ENCODE peak calls at places on chromosome X, in eight cellular contexts. One of them, this sample, is unnamed.

GRCh38 chrX:38127961-38128360 is 92.7 kb downstream of the SRPX start:
- DNase-seq in heart left ventricle: no peak
- DNase-seq in fibroblast of lung: no peak
- DNase-seq in left ventricle myocardium inferior: no peak
- DNase-seq in PC-9: no peak
- DNase-seq in osteoblast: no peak
- DNase-seq in tibial nerve: no peak
- DNase-seq in HepG2: no peak
- DNase-seq in this sample: no peak

GRCh38 chrX:139739138-139739537 is 31.2 kb upstream of the MCF2 start:
- DNase-seq in left ventricle myocardium inferior: no peak
- DNase-seq in tibial nerve: no peak
- DNase-seq in osteoblast: no peak
- DNase-seq in fibroblast of lung: peak
- DNase-seq in heart left ventricle: no peak
- DNase-seq in PC-9: peak
- DNase-seq in HepG2: no peak
- DNase-seq in this sample: peak

GRCh38 chrX:20431486-20431885 is 164.8 kb upstream of the RPS6KA3 start:
- DNase-seq in HepG2: peak
- DNase-seq in tibial nerve: no peak
- DNase-seq in osteoblast: no peak
- DNase-seq in PC-9: no peak
- DNase-seq in left ventricle myocardium inferior: no peak
- DNase-seq in fibroblast of lung: peak
- DNase-seq in heart left ventricle: no peak
- DNase-seq in this sample: no peak

GRCh38 chrX:10190367-10190766 is 33.6 kb downstream of the CLCN4 start:
- DNase-seq in heart left ventricle: no peak
- DNase-seq in left ventricle myocardium inferior: no peak
- DNase-seq in osteoblast: peak
- DNase-seq in HepG2: peak
- DNase-seq in tibial nerve: no peak
- DNase-seq in PC-9: peak
- DNase-seq in fibroblast of lung: peak
- DNase-seq in this sample: no peak

GRCh38 chrX:47843363-47843762 is 6.7 kb downstream of the ZNF81 start:
- DNase-seq in left ventricle myocardium inferior: no peak
- DNase-seq in fibroblast of lung: no peak
- DNase-seq in osteoblast: no peak
- DNase-seq in heart left ventricle: no peak
- DNase-seq in tibial nerve: no peak
- DNase-seq in HepG2: no peak
- DNase-seq in PC-9: no peak
- DNase-seq in this sample: no peak

GRCh38 chrX:34053931-34054330 is 78.2 kb downstream of the FAM47A start:
- DNase-seq in fibroblast of lung: no peak
- DNase-seq in PC-9: no peak
- DNase-seq in osteoblast: no peak
- DNase-seq in left ventricle myocardium inferior: no peak
- DNase-seq in tibial nerve: no peak
- DNase-seq in HepG2: no peak
- DNase-seq in heart left ventricle: no peak
- DNase-seq in this sample: no peak

GRCh38 chrX:20740443-20740842 is 473.7 kb upstream of the RPS6KA3 start:
- DNase-seq in PC-9: no peak
- DNase-seq in tibial nerve: no peak
- DNase-seq in osteoblast: no peak
- DNase-seq in left ventricle myocardium inferior: no peak
- DNase-seq in fibroblast of lung: no peak
- DNase-seq in HepG2: no peak
- DNase-seq in heart left ventricle: no peak
- DNase-seq in this sample: no peak

GRCh38 chrX:101619336-101619735 is 1.5 kb upstream of the ARMCX6 start:
- DNase-seq in fibroblast of lung: peak
- DNase-seq in left ventricle myocardium inferior: no peak
- DNase-seq in tibial nerve: no peak
- DNase-seq in osteoblast: no peak
- DNase-seq in heart left ventricle: peak
- DNase-seq in PC-9: no peak
- DNase-seq in HepG2: peak
- DNase-seq in this sample: no peak

GRCh38 chrX:153750126-153750774 is 13.8 kb upstream of the PLXNB3 start:
- DNase-seq in HepG2: peak
- DNase-seq in fibroblast of lung: no peak
- DNase-seq in left ventricle myocardium inferior: no peak
- DNase-seq in heart left ventricle: no peak
- DNase-seq in osteoblast: no peak
- DNase-seq in PC-9: no peak
- DNase-seq in tibial nerve: no peak
- DNase-seq in this sample: no peak

GRCh38 chrX:25068340-25068739 is 52.6 kb upstream of the ARX start:
- DNase-seq in osteoblast: no peak
- DNase-seq in fibroblast of lung: no peak
- DNase-seq in heart left ventricle: no peak
- DNase-seq in HepG2: no peak
- DNase-seq in PC-9: no peak
- DNase-seq in left ventricle myocardium inferior: no peak
- DNase-seq in tibial nerve: no peak
- DNase-seq in this sample: no peak

GRCh38 chrX:76148011-76148665 is 24.7 kb upstream of the PBDC1 start:
- DNase-seq in heart left ventricle: no peak
- DNase-seq in left ventricle myocardium inferior: no peak
- DNase-seq in tibial nerve: no peak
- DNase-seq in fibroblast of lung: peak
- DNase-seq in osteoblast: no peak
- DNase-seq in HepG2: peak
- DNase-seq in PC-9: peak
- DNase-seq in this sample: no peak

GRCh38 chrX:76148753-76149152 is 24.1 kb upstream of the PBDC1 start:
- DNase-seq in tibial nerve: no peak
- DNase-seq in heart left ventricle: peak
- DNase-seq in HepG2: peak
- DNase-seq in fibroblast of lung: peak
- DNase-seq in left ventricle myocardium inferior: no peak
- DNase-seq in PC-9: peak
- DNase-seq in osteoblast: peak
- DNase-seq in this sample: no peak

DNA sequence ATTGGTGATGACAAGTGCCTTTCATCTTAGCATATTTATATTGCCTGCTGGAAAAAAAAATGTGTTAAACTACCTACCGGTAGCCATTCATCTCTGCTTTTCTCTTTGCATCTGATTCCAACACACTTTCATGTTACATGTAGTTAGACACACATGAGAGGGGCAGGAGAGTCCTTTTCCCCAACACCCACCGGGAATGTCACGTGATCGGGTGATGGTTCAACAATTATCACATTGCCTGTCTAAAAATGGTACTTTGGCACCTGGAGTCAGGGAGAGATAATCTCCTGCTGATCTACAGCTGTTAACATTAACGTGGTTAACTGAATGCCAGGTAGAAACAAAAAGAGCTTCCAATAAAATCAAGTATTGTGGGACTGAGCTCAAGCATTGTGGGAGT is 19.6 kb upstream of the PBDC1 start:
- DNase-seq in tibial nerve: no peak
- DNase-seq in PC-9: no peak
- DNase-seq in fibroblast of lung: no peak
- DNase-seq in HepG2: no peak
- DNase-seq in left ventricle myocardium inferior: no peak
- DNase-seq in heart left ventricle: no peak
- DNase-seq in osteoblast: no peak
- DNase-seq in this sample: no peak
- H3K27ac ChIP-seq in tibial nerve: no peak
- H3K27ac ChIP-seq in PC-9: no peak
- H3K27ac ChIP-seq in fibroblast of lung: no peak
- H3K27ac ChIP-seq in HepG2: no peak
- H3K27ac ChIP-seq in left ventricle myocardium inferior: no peak
- H3K27ac ChIP-seq in heart left ventricle: no peak
- H3K27ac ChIP-seq in osteoblast: no peak
- H3K27ac ChIP-seq in this sample: no peak

GRCh38 chrX:23504895-23505294 is 162.4 kb upstream of the PRDX4 start:
- DNase-seq in HepG2: no peak
- DNase-seq in heart left ventricle: no peak
- DNase-seq in osteoblast: no peak
- DNase-seq in left ventricle myocardium inferior: no peak
- DNase-seq in fibroblast of lung: peak
- DNase-seq in tibial nerve: no peak
- DNase-seq in PC-9: no peak
- DNase-seq in this sample: no peak
- H3K27ac ChIP-seq in HepG2: no peak
- H3K27ac ChIP-seq in heart left ventricle: no peak
- H3K27ac ChIP-seq in osteoblast: no peak
- H3K27ac ChIP-seq in left ventricle myocardium inferior: peak
- H3K27ac ChIP-seq in fibroblast of lung: no peak
- H3K27ac ChIP-seq in tibial nerve: no peak
- H3K27ac ChIP-seq in PC-9: no peak
- H3K27ac ChIP-seq in this sample: no peak

DNA sequence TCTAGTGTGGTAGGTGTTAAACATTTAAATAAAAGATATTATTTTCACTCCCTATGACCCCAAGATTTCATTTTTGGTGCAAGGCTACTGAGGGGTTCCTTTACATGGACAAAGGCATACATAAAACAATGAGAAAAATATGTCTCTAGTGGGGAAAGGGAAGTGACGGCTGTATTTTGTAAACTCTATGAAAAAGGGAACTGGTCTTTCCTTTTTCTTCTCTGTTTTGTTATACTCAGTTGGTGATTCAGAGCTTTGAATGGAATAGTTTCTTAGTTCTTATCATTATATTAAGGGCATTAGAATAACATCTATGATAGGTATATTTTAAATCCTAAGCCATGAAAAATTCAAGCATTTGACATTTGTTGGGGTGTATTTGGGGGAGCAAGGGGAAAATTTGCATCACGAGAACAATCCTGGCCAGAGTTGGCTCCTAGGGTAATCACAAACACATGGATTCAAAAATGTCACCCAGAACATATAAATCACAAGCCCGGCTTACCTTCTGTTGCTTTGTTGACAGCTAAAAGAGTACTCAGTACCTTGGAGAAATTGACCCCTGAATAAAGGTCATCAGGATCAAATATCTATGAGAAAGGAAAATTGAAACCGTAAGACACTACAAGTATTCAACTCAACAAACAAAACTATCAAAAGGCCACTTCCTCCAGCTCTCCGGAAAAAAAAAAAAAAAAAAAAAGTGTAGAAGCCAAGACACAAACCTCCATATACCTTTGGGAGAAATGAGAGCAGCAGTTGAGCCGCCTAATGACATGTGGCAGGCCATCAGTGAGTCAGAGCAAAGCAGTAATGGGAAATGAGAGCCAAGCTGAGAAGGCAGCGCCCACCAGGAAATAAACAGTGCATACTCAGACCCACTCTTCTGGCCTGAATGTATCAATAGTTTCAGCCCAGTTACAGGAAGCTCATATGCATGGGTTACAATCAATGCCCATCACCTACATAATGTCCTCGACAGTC is 33.4 kb downstream of the ARHGEF6 start:
- DNase-seq in heart left ventricle: no peak
- DNase-seq in tibial nerve: no peak
- DNase-seq in left ventricle myocardium inferior: no peak
- DNase-seq in PC-9: no peak
- DNase-seq in osteoblast: no peak
- DNase-seq in fibroblast of lung: no peak
- DNase-seq in HepG2: no peak
- DNase-seq in this sample: no peak
- H3K27ac ChIP-seq in heart left ventricle: no peak
- H3K27ac ChIP-seq in tibial nerve: no peak
- H3K27ac ChIP-seq in left ventricle myocardium inferior: peak
- H3K27ac ChIP-seq in PC-9: no peak
- H3K27ac ChIP-seq in osteoblast: no peak
- H3K27ac ChIP-seq in fibroblast of lung: no peak
- H3K27ac ChIP-seq in HepG2: no peak
- H3K27ac ChIP-seq in this sample: no peak

GRCh38 chrX:118726887-118727685 is at the start of gene IL13RA1:
- DNase-seq in fibroblast of lung: peak
- DNase-seq in PC-9: peak
- DNase-seq in osteoblast: peak
- DNase-seq in tibial nerve: peak
- DNase-seq in left ventricle myocardium inferior: peak
- DNase-seq in HepG2: peak
- DNase-seq in heart left ventricle: peak
- DNase-seq in this sample: peak
- H3K27ac ChIP-seq in fibroblast of lung: peak
- H3K27ac ChIP-seq in PC-9: peak
- H3K27ac ChIP-seq in osteoblast: peak
- H3K27ac ChIP-seq in tibial nerve: peak
- H3K27ac ChIP-seq in left ventricle myocardium inferior: peak
- H3K27ac ChIP-seq in HepG2: peak
- H3K27ac ChIP-seq in heart left ventricle: peak
- H3K27ac ChIP-seq in this sample: peak

DNA sequence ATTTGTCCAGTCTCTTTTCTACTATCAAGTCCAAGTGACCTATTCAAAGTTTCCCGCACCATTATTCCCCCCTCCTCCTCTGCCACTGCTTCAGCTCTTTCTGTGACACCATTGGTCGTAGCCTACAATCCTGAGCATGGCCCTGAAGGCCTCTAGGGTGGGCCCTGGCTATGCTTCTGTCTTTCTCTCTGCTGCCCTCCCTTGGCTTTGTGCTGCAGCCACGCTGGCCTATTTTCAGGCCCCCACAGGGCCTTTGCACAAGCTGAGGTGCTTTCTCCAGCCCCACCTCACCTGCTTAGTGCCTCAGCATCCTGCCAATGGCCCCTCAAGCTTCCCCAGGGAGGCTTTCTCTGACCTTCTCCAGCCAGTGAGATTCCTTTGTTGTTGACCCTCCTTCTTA is 156.5 kb downstream of the NHS start:
- DNase-seq in tibial nerve: no peak
- DNase-seq in HepG2: no peak
- DNase-seq in left ventricle myocardium inferior: no peak
- DNase-seq in fibroblast of lung: no peak
- DNase-seq in osteoblast: peak
- DNase-seq in heart left ventricle: no peak
- DNase-seq in PC-9: no peak
- DNase-seq in this sample: no peak
- H3K27ac ChIP-seq in tibial nerve: no peak
- H3K27ac ChIP-seq in HepG2: no peak
- H3K27ac ChIP-seq in left ventricle myocardium inferior: no peak
- H3K27ac ChIP-seq in fibroblast of lung: no peak
- H3K27ac ChIP-seq in osteoblast: no peak
- H3K27ac ChIP-seq in heart left ventricle: no peak
- H3K27ac ChIP-seq in PC-9: no peak
- H3K27ac ChIP-seq in this sample: no peak

GRCh38 chrX:23887448-23887847 is 20.3 kb downstream of the APOO start:
- DNase-seq in heart left ventricle: no peak
- DNase-seq in osteoblast: no peak
- DNase-seq in PC-9: no peak
- DNase-seq in left ventricle myocardium inferior: no peak
- DNase-seq in tibial nerve: no peak
- DNase-seq in fibroblast of lung: no peak
- DNase-seq in HepG2: no peak
- DNase-seq in this sample: no peak
- H3K27ac ChIP-seq in heart left ventricle: no peak
- H3K27ac ChIP-seq in osteoblast: no peak
- H3K27ac ChIP-seq in PC-9: no peak
- H3K27ac ChIP-seq in left ventricle myocardium inferior: no peak
- H3K27ac ChIP-seq in tibial nerve: no peak
- H3K27ac ChIP-seq in fibroblast of lung: no peak
- H3K27ac ChIP-seq in HepG2: no peak
- H3K27ac ChIP-seq in this sample: no peak

GRCh38 chrX:97119474-97120109 is 235.9 kb downstream of the RPA4 start:
- DNase-seq in PC-9: no peak
- DNase-seq in heart left ventricle: no peak
- DNase-seq in tibial nerve: no peak
- DNase-seq in fibroblast of lung: no peak
- DNase-seq in osteoblast: no peak
- DNase-seq in left ventricle myocardium inferior: no peak
- DNase-seq in HepG2: no peak
- DNase-seq in this sample: no peak
- H3K27ac ChIP-seq in PC-9: no peak
- H3K27ac ChIP-seq in heart left ventricle: no peak
- H3K27ac ChIP-seq in tibial nerve: no peak
- H3K27ac ChIP-seq in fibroblast of lung: no peak
- H3K27ac ChIP-seq in osteoblast: no peak
- H3K27ac ChIP-seq in left ventricle myocardium inferior: no peak
- H3K27ac ChIP-seq in HepG2: no peak
- H3K27ac ChIP-seq in this sample: no peak